ENCODE peak calls at places on chromosome 15, in seven cellular contexts. R, X, I, M, F, B and H are unnamed samples.

GRCh38 chr15:23446215-23447106 is 582 bp downstream of the GOLGA6L2 start:
- DNase-seq in B (no peak), I (no peak), F (no peak), X (no peak), R (no peak), M (no peak), H (no peak)

GRCh38 chr15:100787567-100787941 is 92.1 kb upstream of the ALDH1A3 start:
- DNase-seq in X (no peak), M (no peak), I (no peak), F (no peak), B (no peak), R (no peak), H (no peak)

GRCh38 chr15:101088788-101089578 is 162.9 kb downstream of the CHSY1 start:
- DNase-seq in X (peak), M (peak), B (no peak), F (peak), I (peak), R (peak), H (no peak)

GRCh38 chr15:58146734-58147133 is 8.6 kb downstream of the AQP9 start:
- DNase-seq in F (no peak), B (no peak), M (no peak), X (no peak), I (no peak), R (no peak), H (no peak)

GRCh38 chr15:92683511-92683834 is 27.9 kb upstream of the FAM174B start:
- DNase-seq in I (no peak), X (no peak), R (peak), M (no peak), F (no peak), B (no peak), H (no peak)

GRCh38 chr15:66878761-66879160 is 176.7 kb downstream of the SMAD6 start:
- DNase-seq in I (no peak), R (no peak), F (no peak), B (no peak), X (no peak), M (no peak), H (no peak)

GRCh38 chr15:52255008-52255407 is 40.6 kb downstream of the MYO5C start:
- DNase-seq in R (no peak), F (no peak), I (no peak), B (no peak), M (no peak), X (no peak), H (no peak)

GRCh38 chr15:70518201-70519003 is 245.0 kb downstream of the UACA start:
- DNase-seq in I (no peak), M (no peak), F (no peak), B (no peak), R (no peak), X (no peak), H (no peak)

GRCh38 chr15:59515190-59515589 is 77.2 kb downstream of the FAM81A start:
- DNase-seq in M (no peak), F (no peak), R (no peak), I (no peak), B (no peak), X (no peak), H (no peak)

GRCh38 chr15:85649372-85649771 is 145.4 kb downstream of the KLHL25 start:
- DNase-seq in M (no peak), R (no peak), B (no peak), F (peak), I (no peak), X (no peak), H (no peak)